ENCODE peak calls at places on chromosomes 2 and 18, in seven cellular contexts. J is Daoy, S is tibial nerve, V is cerebellum, X is Caki2, Q is NCI-H1105 treated with DMSO at 0.1 percent for 48 hours, L is astrocyte. U is an unnamed sample.
A peak's percentile ranks its signal among the peaks of the same experiment; 100 is the strongest.

GRCh38 chr2:65901809-65902208 is 469.4 kb upstream of the SPRED2 start:
- DNase-seq in Q (no peak), L (no peak), X (no peak), S (no peak), J (no peak), V (no peak), U (no peak)

GRCh38 chr2:169673106-169673505 is 21.1 kb downstream of the CFAP210 start:
- DNase-seq in X (no peak), Q (no peak), L (no peak), S (no peak), J (no peak), V (no peak), U (no peak)

GRCh38 chr2:16246911-16247310 is 306.6 kb downstream of the MYCN start:
- DNase-seq in V (no peak), J (no peak), L (no peak), X (no peak), S (no peak), Q (no peak), U (no peak)

GRCh38 chr2:36270758-36271157 is 84.8 kb upstream of the CRIM1 start:
- DNase-seq in L (no peak), J (no peak), S (no peak), Q (no peak), V (no peak), X (no peak), U (no peak)

GRCh38 chr2:109533823-109534222 is 79.9 kb downstream of the SEPTIN10 start:
- DNase-seq in S (no peak), J (no peak), X (no peak), L (no peak), V (no peak), Q (no peak), U (no peak)

GRCh38 chr2:156199588-156199987 is 132.9 kb downstream of the NR4A2 start:
- DNase-seq in V (no peak), J (no peak), L (peak; percentile 22), Q (no peak), X (no peak), S (no peak), U (no peak)

GRCh38 chr2:23366720-23367119 is 18.3 kb upstream of the KLHL29 start:
- DNase-seq in L (no peak), Q (no peak), X (no peak), S (no peak), V (no peak), J (peak; percentile 36), U (no peak)

GRCh38 chr18:11570770-11571169 is 38.6 kb upstream of the SLC35G4 start:
- DNase-seq in J (peak; percentile 4), L (no peak), S (no peak), V (no peak), X (no peak), Q (peak; percentile 7), U (no peak)

GRCh38 chr2:207107551-207107950 is 58.2 kb downstream of the KLF7 start:
- DNase-seq in L (no peak), X (no peak), Q (peak; percentile 43), S (no peak), J (no peak), V (peak; percentile 68), U (no peak)

GRCh38 chr18:3603460-3604259 is 153.7 kb downstream of the TGIF1 start:
- DNase-seq in X (peak; percentile 96), L (peak; percentile 97), J (peak; percentile 75), Q (no peak), V (no peak), S (no peak), U (peak; percentile 98)

GRCh38 chr2:40341198-40341597 is 110.7 kb downstream of the SLC8A1 start:
- DNase-seq in X (no peak), L (no peak), V (no peak), S (no peak), Q (no peak), J (no peak), U (no peak)

GRCh38 chr2:36356199-36356989 is 816 bp downstream of the CRIM1 start:
- DNase-seq in X (peak; percentile 45), J (peak; percentile 74), S (peak; percentile 21), Q (peak; percentile 11), V (peak; percentile 20), L (no peak), U (no peak)

GRCh38 chr2:158269143-158269542 is 167.5 kb downstream of the UPP2 start:
- DNase-seq in S (no peak), Q (peak; percentile 89), V (no peak), J (no peak), X (no peak), L (no peak), U (no peak)

GRCh38 chr18:6412933-6413472 is 1.7 kb downstream of the L3MBTL4 start:
- DNase-seq in X (no peak), Q (no peak), S (no peak), L (no peak), J (no peak), V (no peak), U (no peak)

GRCh38 chr2:161975813-161976160 is 98.2 kb downstream of the DPP4 start:
- DNase-seq in J (no peak), Q (no peak), L (no peak), S (no peak), X (no peak), V (no peak), U (no peak)

U was measured in kidney epithelial cell.